ENCODE peak calls at places on chromosomes 6 and 20, in nine cellular contexts. C is RWPE2, M is fibroblast of villous mesenchyme, R is ELR, J is EL, A is kidney, P is ascending aorta, W is LoVo, O is AG09309. I is an unnamed sample.

GRCh38 chr20:56991516-56991915 is 274.9 kb downstream of the BMP7 start:
- DNase-seq in C (peak), M (no peak), R (no peak), J (no peak), A (no peak), P (no peak), W (no peak), O (no peak), I (no peak)

GRCh38 chr6:148307400-148307799 is 35.2 kb upstream of the SASH1 start:
- DNase-seq in C (no peak), M (no peak), R (peak), J (no peak), A (no peak), P (no peak), W (peak), O (no peak), I (peak)

GRCh38 chr6:155120034-155120433 is 124.9 kb downstream of the TIAM2 start:
- DNase-seq in C (no peak), M (no peak), R (peak), J (peak), A (no peak), P (no peak), W (no peak), O (no peak), I (no peak)

GRCh38 chr6:43806041-43806757 is 36.2 kb downstream of the VEGFA start:
- DNase-seq in C (no peak), M (peak), R (peak), J (peak), A (no peak), P (no peak), W (peak), O (no peak), I (no peak)

GRCh38 chr6:37106982-37107453 is 62.9 kb upstream of the PIM1 start:
- DNase-seq in C (no peak), M (no peak), R (no peak), J (no peak), A (no peak), P (no peak), W (no peak), O (no peak), I (no peak)

GRCh38 chr6:87728706-87729105 is 26.7 kb upstream of the AKIRIN2 start:
- DNase-seq in C (no peak), M (no peak), R (no peak), J (no peak), A (no peak), P (no peak), W (no peak), O (no peak), I (no peak)

GRCh38 chr20:11922561-11922960 is 4.9 kb downstream of the BTBD3 start:
- DNase-seq in C (no peak), M (no peak), R (no peak), J (no peak), A (no peak), P (no peak), W (no peak), O (no peak), I (no peak)

GRCh38 chr6:170429457-170429856 is 122.9 kb downstream of the FAM120B start:
- DNase-seq in C (no peak), M (peak), R (no peak), J (no peak), A (no peak), P (peak), W (no peak), O (no peak), I (no peak)

GRCh38 chr6:36827261-36828079 is 11.8 kb downstream of the CPNE5 start:
- DNase-seq in C (no peak), M (peak), R (peak), J (peak), A (peak), P (no peak), W (no peak), O (peak), I (no peak)

GRCh38 chr6:26053929-26054658 is 33.1 kb upstream of the HFE start:
- DNase-seq in C (no peak), M (peak), R (peak), J (no peak), A (no peak), P (no peak), W (no peak), O (no peak), I (no peak)

GRCh38 chr6:50862172-50862571 is 43.5 kb downstream of the TFAP2B start:
- DNase-seq in C (no peak), M (no peak), R (no peak), J (no peak), A (no peak), P (no peak), W (no peak), O (no peak), I (no peak)

GRCh38 chr6:31559958-31560696 is 12.0 kb upstream of the LTA start:
- DNase-seq in C (peak), M (peak), R (peak), J (peak), A (peak), P (peak), W (no peak), O (no peak), I (no peak)

GRCh38 chr20:1820137-1821074 is 74.8 kb upstream of the SIRPA start:
- DNase-seq in C (no peak), M (peak), R (peak), J (peak), A (no peak), P (peak), W (no peak), O (no peak), I (no peak)

GRCh38 chr6:109167557-109167956 is 72.2 kb downstream of the CEP57L1 start:
- DNase-seq in C (no peak), M (no peak), R (no peak), J (no peak), A (no peak), P (no peak), W (no peak), O (no peak), I (no peak)

GRCh38 chr20:16441526-16442164 is 131.6 kb downstream of the KIF16B start:
- DNase-seq in C (no peak), M (no peak), R (no peak), J (no peak), A (no peak), P (no peak), W (no peak), O (no peak), I (no peak)

GRCh38 chr6:84424956-84425355 is 197.5 kb upstream of the CEP162 start:
- DNase-seq in C (no peak), M (no peak), R (no peak), J (no peak), A (no peak), P (no peak), W (no peak), O (no peak), I (no peak)

GRCh38 chr6:130534627-130535026 is 168.8 kb downstream of the TMEM200A start:
- DNase-seq in C (no peak), M (no peak), R (no peak), J (no peak), A (no peak), P (no peak), W (no peak), O (no peak), I (no peak)

GRCh38 chr6:39100358-39100757 is 14.6 kb downstream of the SAYSD1 start:
- DNase-seq in C (no peak), M (no peak), R (no peak), J (no peak), A (no peak), P (no peak), W (no peak), O (no peak), I (no peak)

GRCh38 chr6:68652117-68652536 is 17.0 kb downstream of the ADGRB3 start:
- DNase-seq in C (no peak), M (no peak), R (no peak), J (no peak), A (no peak), P (no peak), W (no peak), O (no peak), I (no peak)

GRCh38 chr6:35096129-35096852 is 44.8 kb downstream of the TCP11 start:
- DNase-seq in C (no peak), M (peak), R (peak), J (peak), A (no peak), P (no peak), W (peak), O (peak), I (peak)

GRCh38 chr6:113857565-113858066 is 471 bp downstream of the MARCKS start:
- DNase-seq in C (no peak), M (no peak), R (peak), J (no peak), A (peak), P (peak), W (no peak), O (no peak), I (no peak)

GRCh38 chr20:24872291-24873014 is 76.6 kb upstream of the CST7 start:
- DNase-seq in C (no peak), M (no peak), R (no peak), J (no peak), A (no peak), P (no peak), W (no peak), O (no peak), I (no peak)

GRCh38 chr20:51660741-51661608 is 107.2 kb downstream of the ATP9A start:
- DNase-seq in C (no peak), M (peak), R (peak), J (peak), A (no peak), P (no peak), W (peak), O (peak), I (no peak)

GRCh38 chr20:35007891-35008290 is 52.2 kb downstream of the MYH7B start:
- DNase-seq in C (peak), M (no peak), R (no peak), J (no peak), A (peak), P (peak), W (no peak), O (no peak), I (no peak)

GRCh38 chr6:150600302-150601017 is 775 bp downstream of the PLEKHG1 start:
- DNase-seq in C (peak), M (peak), R (peak), J (peak), A (peak), P (peak), W (peak), O (peak), I (peak)

GRCh38 chr6:48826884-48827701 is 636.0 kb downstream of the MMUT start:
- DNase-seq in C (peak), M (peak), R (peak), J (peak), A (no peak), P (peak), W (peak), O (peak), I (no peak)

GRCh38 chr6:150145830-150146229 is 3.0 kb downstream of the PPP1R14C start:
- DNase-seq in C (no peak), M (no peak), R (no peak), J (no peak), A (no peak), P (no peak), W (peak), O (no peak), I (no peak)

GRCh38 chr20:58623579-58624473 is 27.3 kb upstream of the STX16 start:
- DNase-seq in C (peak), M (peak), R (peak), J (peak), A (peak), P (peak), W (peak), O (peak), I (no peak)

GRCh38 chr20:17884318-17885003 is 84.1 kb downstream of the SNX5 start:
- DNase-seq in C (no peak), M (no peak), R (no peak), J (no peak), A (no peak), P (no peak), W (no peak), O (no peak), I (no peak)

GRCh38 chr20:36196676-36197075 is 39.6 kb upstream of the AAR2 start:
- DNase-seq in C (no peak), M (no peak), R (no peak), J (no peak), A (no peak), P (no peak), W (no peak), O (no peak), I (no peak)

GRCh38 chr20:52103911-52104545 is 87.6 kb downstream of the ZFP64 start:
- DNase-seq in C (no peak), M (peak), R (peak), J (peak), A (no peak), P (no peak), W (no peak), O (no peak), I (no peak)

GRCh38 chr6:163533443-163533842 is 118.9 kb downstream of the QKI start:
- DNase-seq in C (no peak), M (peak), R (peak), J (peak), A (no peak), P (no peak), W (no peak), O (peak), I (peak)

GRCh38 chr20:43244647-43245046 is 54.9 kb upstream of the PTPRT start:
- DNase-seq in C (no peak), M (no peak), R (no peak), J (no peak), A (no peak), P (no peak), W (no peak), O (no peak), I (no peak)

GRCh38 chr6:169940554-169941290 is 189.3 kb downstream of the ERMARD start:
- DNase-seq in C (no peak), M (peak), R (no peak), J (no peak), A (no peak), P (no peak), W (no peak), O (no peak), I (no peak)

GRCh38 chr6:47700051-47700450 is 1.7 kb downstream of the ADGRF4 start:
- DNase-seq in C (peak), M (peak), R (peak), J (peak), A (no peak), P (no peak), W (peak), O (peak), I (no peak)

GRCh38 chr6:24888967-24889366 is 46.8 kb downstream of the RIPOR2 start:
- DNase-seq in C (no peak), M (no peak), R (no peak), J (no peak), A (no peak), P (no peak), W (no peak), O (no peak), I (no peak)

GRCh38 chr20:57213924-57214323 is 52.5 kb downstream of the BMP7 start:
- DNase-seq in C (peak), M (no peak), R (no peak), J (no peak), A (peak), P (no peak), W (no peak), O (no peak), I (no peak)

GRCh38 chr20:48880331-48880730 is 41.2 kb upstream of the ARFGEF2 start:
- DNase-seq in C (peak), M (no peak), R (no peak), J (no peak), A (no peak), P (no peak), W (no peak), O (no peak), I (no peak)

GRCh38 chr20:15799871-15800270 is 773.4 kb downstream of the KIF16B start:
- DNase-seq in C (no peak), M (peak), R (peak), J (peak), A (no peak), P (no peak), W (no peak), O (no peak), I (no peak)

I was measured in LNCaP clone FGC.